ENCODE peak calls at places on chromosomes 6 and 20, in five cellular contexts. O is KG1, Y is progenitor cell of endocrine pancreas, G is skeletal muscle cell, W is germinal center. N is an unnamed sample.

GRCh38 chr20:3739926-3740599 is 7.6 kb downstream of the HSPA12B start:
- DNase-seq in Y (no peak), G (no peak), W (no peak), O (no peak), N (no peak)

GRCh38 chr20:15475483-15475882 is 1097.8 kb downstream of the KIF16B start:
- DNase-seq in O (no peak), Y (no peak), G (no peak), W (no peak), N (no peak)

GRCh38 chr20:63497946-63498935 is 642 bp downstream of the EEF1A2 start:
- DNase-seq in W (no peak), G (no peak), O (no peak), Y (peak; percentile 6), N (no peak)

GRCh38 chr6:149362289-149362688 is 37.8 kb upstream of the SUMO4 start:
- DNase-seq in W (no peak), G (no peak), Y (no peak), O (no peak), N (no peak)

GRCh38 chr6:34546551-34547321 is 9.4 kb downstream of the SPDEF start:
- DNase-seq in O (no peak), G (no peak), W (no peak), Y (no peak), N (no peak)

GRCh38 chr6:81747327-81747726 is 5.2 kb downstream of the TENT5A start:
- DNase-seq in O (no peak), W (no peak), G (no peak), Y (no peak), N (no peak)

GRCh38 chr6:33963351-33963750 is 159.5 kb upstream of the MLN start:
- DNase-seq in Y (no peak), O (no peak), G (no peak), W (no peak), N (no peak)

GRCh38 chr20:2692036-2692885 is at the start of gene EBF4:
- DNase-seq in W (peak; percentile 67), G (no peak), O (no peak), Y (peak; percentile 34), N (no peak)

GRCh38 chr6:119355157-119355556 is 5.6 kb upstream of the MAN1A1 start:
- DNase-seq in Y (no peak), O (no peak), G (no peak), W (peak; percentile 38), N (peak; percentile 49)

GRCh38 chr6:47655719-47656595 is 42.4 kb upstream of the ADGRF4 start:
- DNase-seq in W (no peak), O (no peak), G (no peak), Y (no peak), N (no peak)

GRCh38 chr6:153162646-153163045 is 31.6 kb upstream of the RGS17 start:
- DNase-seq in W (no peak), O (no peak), G (no peak), Y (no peak), N (no peak)

GRCh38 chr6:3885262-3886036 is 36.3 kb downstream of the FAM50B start:
- DNase-seq in O (no peak), G (no peak), W (no peak), Y (no peak), N (no peak)

GRCh38 chr6:79570802-79571367 is 33.7 kb upstream of the LCA5 start:
- DNase-seq in W (peak; percentile 16), G (no peak), Y (no peak), O (no peak), N (peak; percentile 57)

GRCh38 chr6:119323926-119324325 is 25.6 kb downstream of the MAN1A1 start:
- DNase-seq in G (peak; percentile 25), Y (no peak), O (no peak), W (no peak), N (no peak)

GRCh38 chr6:111080713-111081112 is 6.6 kb upstream of the SLC16A10 start:
- DNase-seq in G (no peak), W (no peak), Y (no peak), O (no peak), N (no peak)

GRCh38 chr6:17045581-17046322 is 56.1 kb upstream of the STMND1 start:
- DNase-seq in Y (no peak), W (no peak), O (no peak), G (peak; percentile 75), N (no peak)

GRCh38 chr6:45718901-45719300 is 296.8 kb downstream of the CLIC5 start:
- DNase-seq in O (no peak), W (no peak), Y (no peak), G (no peak), N (no peak)

GRCh38 chr6:170130201-170130621 is 160.7 kb downstream of the DLL1 start:
- DNase-seq in G (no peak), W (no peak), O (no peak), Y (no peak), N (no peak)

GRCh38 chr6:11538049-11538798 is 675 bp downstream of the TMEM170B start:
- DNase-seq in W (peak; percentile 31), Y (peak; percentile 25), O (no peak), G (no peak), N (no peak)